ENCODE peak calls at places on chromosomes 16 and 17, in six cellular contexts. One of them, this sample, is unnamed.

GRCh38 chr16:27642753-27643152 is 92.8 kb downstream of the KATNIP start:
- DNase-seq in fibroblast of lung: peak; percentile 52
- DNase-seq in left lung: no peak
- DNase-seq in esophagus squamous epithelium: no peak
- DNase-seq in tibial artery: no peak
- DNase-seq in mucosa of descending colon: no peak
- DNase-seq in this sample: peak; percentile 17

GRCh38 chr16:81551821-81552304 is 107.3 kb downstream of the CMIP start:
- DNase-seq in esophagus squamous epithelium: no peak
- DNase-seq in fibroblast of lung: peak; percentile 37
- DNase-seq in left lung: no peak
- DNase-seq in tibial artery: no peak
- DNase-seq in mucosa of descending colon: no peak
- DNase-seq in this sample: no peak

GRCh38 chr17:50903604-50904521 is 37.7 kb upstream of the TOB1 start:
- DNase-seq in tibial artery: no peak
- DNase-seq in fibroblast of lung: peak; percentile 86
- DNase-seq in left lung: no peak
- DNase-seq in mucosa of descending colon: no peak
- DNase-seq in esophagus squamous epithelium: no peak
- DNase-seq in this sample: no peak

GRCh38 chr16:84561291-84561690 is 56.6 kb downstream of the COTL1 start:
- DNase-seq in tibial artery: no peak
- DNase-seq in fibroblast of lung: no peak
- DNase-seq in mucosa of descending colon: no peak
- DNase-seq in esophagus squamous epithelium: no peak
- DNase-seq in left lung: no peak
- DNase-seq in this sample: no peak

GRCh38 chr16:19898924-19899604 is 14.4 kb upstream of the GPRC5B start:
- DNase-seq in left lung: no peak
- DNase-seq in fibroblast of lung: peak; percentile 54
- DNase-seq in tibial artery: peak; percentile 53
- DNase-seq in esophagus squamous epithelium: no peak
- DNase-seq in mucosa of descending colon: peak; percentile 74
- DNase-seq in this sample: peak; percentile 70

GRCh38 chr16:29790949-29791844 is 646 bp downstream of the KIF22 start:
- DNase-seq in fibroblast of lung: no peak
- DNase-seq in mucosa of descending colon: no peak
- DNase-seq in esophagus squamous epithelium: no peak
- DNase-seq in tibial artery: no peak
- DNase-seq in left lung: no peak
- DNase-seq in this sample: no peak

GRCh38 chr16:89922884-89923639 is at the start of gene TUBB3:
- DNase-seq in left lung: peak; percentile 81
- DNase-seq in esophagus squamous epithelium: no peak
- DNase-seq in fibroblast of lung: peak; percentile 81
- DNase-seq in tibial artery: no peak
- DNase-seq in mucosa of descending colon: peak; percentile 69
- DNase-seq in this sample: peak; percentile 90

GRCh38 chr16:74898667-74899066 is 86.3 kb downstream of the WDR59 start:
- DNase-seq in tibial artery: no peak
- DNase-seq in mucosa of descending colon: no peak
- DNase-seq in esophagus squamous epithelium: no peak
- DNase-seq in left lung: no peak
- DNase-seq in fibroblast of lung: no peak
- DNase-seq in this sample: no peak

GRCh38 chr17:61406543-61406845 is 6.9 kb downstream of the TBX2 start:
- DNase-seq in fibroblast of lung: no peak
- DNase-seq in mucosa of descending colon: no peak
- DNase-seq in left lung: no peak
- DNase-seq in esophagus squamous epithelium: no peak
- DNase-seq in tibial artery: no peak
- DNase-seq in this sample: no peak

GRCh38 chr17:77445908-77446535 is 305.3 kb downstream of the SEC14L1 start:
- DNase-seq in tibial artery: no peak
- DNase-seq in esophagus squamous epithelium: no peak
- DNase-seq in mucosa of descending colon: peak; percentile 78
- DNase-seq in left lung: peak; percentile 70
- DNase-seq in fibroblast of lung: no peak
- DNase-seq in this sample: no peak

GRCh38 chr17:82107341-82107860 is 9.4 kb upstream of the FASN start:
- DNase-seq in mucosa of descending colon: no peak
- DNase-seq in esophagus squamous epithelium: no peak
- DNase-seq in left lung: no peak
- DNase-seq in fibroblast of lung: no peak
- DNase-seq in tibial artery: no peak
- DNase-seq in this sample: peak; percentile 42

GRCh38 chr17:7742729-7743128 is 25.2 kb downstream of the DNAH2 start:
- DNase-seq in tibial artery: no peak
- DNase-seq in esophagus squamous epithelium: no peak
- DNase-seq in left lung: no peak
- DNase-seq in mucosa of descending colon: no peak
- DNase-seq in fibroblast of lung: no peak
- DNase-seq in this sample: no peak

GRCh38 chr17:78817123-78817522 is 23.5 kb downstream of the USP36 start:
- DNase-seq in esophagus squamous epithelium: no peak
- DNase-seq in tibial artery: no peak
- DNase-seq in fibroblast of lung: no peak
- DNase-seq in left lung: no peak
- DNase-seq in mucosa of descending colon: peak; percentile 25
- DNase-seq in this sample: no peak

GRCh38 chr16:27795992-27796614 is 246.2 kb downstream of the KATNIP start:
- DNase-seq in fibroblast of lung: peak; percentile 40
- DNase-seq in tibial artery: no peak
- DNase-seq in left lung: peak; percentile 43
- DNase-seq in mucosa of descending colon: peak; percentile 78
- DNase-seq in esophagus squamous epithelium: no peak
- DNase-seq in this sample: peak; percentile 70

GRCh38 chr16:85969159-85969558 is 70.2 kb downstream of the IRF8 start:
- DNase-seq in tibial artery: no peak
- DNase-seq in esophagus squamous epithelium: no peak
- DNase-seq in mucosa of descending colon: no peak
- DNase-seq in fibroblast of lung: no peak
- DNase-seq in left lung: no peak
- DNase-seq in this sample: no peak

DNA sequence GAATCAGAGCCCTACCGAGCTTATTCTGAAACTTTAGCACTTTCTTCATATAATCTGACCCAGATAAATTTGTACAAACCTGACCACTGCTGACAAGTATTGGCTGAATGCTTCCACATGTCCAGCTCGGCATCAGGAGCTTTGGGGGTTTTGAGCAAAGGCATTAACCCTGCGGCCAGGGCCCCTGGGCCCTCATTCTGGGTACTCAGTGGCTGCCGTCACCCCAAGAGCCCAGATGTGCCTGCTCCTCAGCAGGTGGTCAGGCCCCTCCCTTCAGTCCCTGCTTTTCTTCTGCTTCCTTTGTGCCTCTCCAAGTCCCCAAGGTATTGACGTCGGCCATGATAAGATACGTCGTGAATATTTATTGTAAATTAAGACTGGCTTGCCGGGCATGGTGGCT is 47.3 kb upstream of the CHMP6 start:
- DNase-seq in tibial artery: peak; percentile 9
- DNase-seq in esophagus squamous epithelium: no peak
- DNase-seq in left lung: no peak
- DNase-seq in mucosa of descending colon: no peak
- DNase-seq in fibroblast of lung: no peak
- DNase-seq in this sample: no peak
- H3K4me1 ChIP-seq in tibial artery: peaks cover 41% of the 10 kb centered on the region
- H3K4me1 ChIP-seq in esophagus squamous epithelium: no peaks in the 10 kb centered on the region
- H3K4me1 ChIP-seq in left lung: peaks cover 6% of the 10 kb centered on the region
- H3K4me1 ChIP-seq in mucosa of descending colon: peaks cover 6% of the 10 kb centered on the region
- H3K4me1 ChIP-seq in fibroblast of lung: peaks cover 8% of the 10 kb centered on the region
- H3K4me1 ChIP-seq in this sample: no peaks in the 10 kb centered on the region

DNA sequence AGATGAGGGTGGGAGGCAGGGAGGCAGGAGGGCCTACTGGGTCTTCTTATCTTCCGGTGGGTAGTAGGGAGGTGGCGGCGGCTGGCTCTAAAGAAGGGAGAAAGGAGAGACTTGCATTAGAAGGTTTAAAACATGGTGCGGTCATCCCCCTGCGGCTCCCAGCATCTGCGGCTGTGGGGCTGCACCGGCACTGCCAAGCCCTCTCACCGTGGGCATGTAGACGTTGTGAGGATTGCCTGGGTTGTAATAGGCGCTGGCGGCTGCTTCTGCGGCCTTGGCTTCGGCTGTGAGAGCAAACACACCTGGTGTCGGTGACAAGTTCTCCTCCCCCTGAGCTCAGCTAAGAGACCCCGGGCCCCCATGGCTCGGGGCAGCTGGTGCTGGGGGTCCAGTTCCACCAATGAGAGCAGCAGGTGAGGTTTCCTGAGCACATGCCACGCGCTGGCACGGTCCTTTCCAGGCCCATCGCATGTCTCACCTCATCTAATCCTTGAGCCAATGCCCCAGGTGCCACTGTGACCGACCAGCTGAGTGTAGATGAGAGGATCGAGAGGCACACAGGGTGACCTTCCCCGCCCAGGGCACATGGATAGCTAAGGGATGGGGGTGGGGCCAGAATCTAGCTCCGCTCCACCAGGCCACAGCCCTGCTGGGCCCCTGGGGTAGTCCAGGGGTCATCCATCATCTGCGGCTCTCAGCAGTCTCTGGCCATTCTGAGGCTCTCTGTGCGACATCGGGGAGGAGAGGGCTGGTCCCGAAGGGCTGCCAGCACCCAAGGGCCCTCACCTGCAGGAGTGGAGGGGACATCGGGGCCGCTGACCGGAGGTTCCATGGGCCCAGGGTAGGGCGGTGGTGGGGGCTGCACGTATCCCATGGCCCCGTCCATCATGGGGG is 2.7 kb upstream of the UNC13D start:
- DNase-seq in tibial artery: no peak
- DNase-seq in fibroblast of lung: no peak
- DNase-seq in left lung: no peak
- DNase-seq in esophagus squamous epithelium: no peak
- DNase-seq in mucosa of descending colon: no peak
- DNase-seq in this sample: no peak
- H3K9me3 ChIP-seq in tibial artery: no peaks in the 10 kb centered on the region
- H3K9me3 ChIP-seq in fibroblast of lung: no peaks in the 10 kb centered on the region
- H3K9me3 ChIP-seq in left lung: no peaks in the 10 kb centered on the region
- H3K9me3 ChIP-seq in esophagus squamous epithelium: no peaks in the 10 kb centered on the region
- H3K9me3 ChIP-seq in mucosa of descending colon: no peaks in the 10 kb centered on the region
- H3K9me3 ChIP-seq in this sample: no peaks in the 10 kb centered on the region

GRCh38 chr17:33932996-33933395 is 322.1 kb upstream of the CCL2 start:
- DNase-seq in left lung: no peak
- DNase-seq in fibroblast of lung: no peak
- DNase-seq in mucosa of descending colon: no peak
- DNase-seq in esophagus squamous epithelium: no peak
- DNase-seq in tibial artery: no peak
- DNase-seq in this sample: no peak

GRCh38 chr17:33924105-33924504 is 331.0 kb upstream of the CCL2 start:
- DNase-seq in fibroblast of lung: no peak
- DNase-seq in mucosa of descending colon: no peak
- DNase-seq in tibial artery: no peak
- DNase-seq in left lung: no peak
- DNase-seq in esophagus squamous epithelium: no peak
- DNase-seq in this sample: no peak

GRCh38 chr17:33925650-33926049 is 329.4 kb upstream of the CCL2 start:
- DNase-seq in mucosa of descending colon: no peak
- DNase-seq in esophagus squamous epithelium: no peak
- DNase-seq in tibial artery: no peak
- DNase-seq in left lung: no peak
- DNase-seq in fibroblast of lung: no peak
- DNase-seq in this sample: no peak

GRCh38 chr17:33927732-33928133 is 327.4 kb upstream of the CCL2 start:
- DNase-seq in tibial artery: no peak
- DNase-seq in esophagus squamous epithelium: no peak
- DNase-seq in mucosa of descending colon: peak; percentile 2
- DNase-seq in fibroblast of lung: peak; percentile 5
- DNase-seq in left lung: no peak
- DNase-seq in this sample: no peak

GRCh38 chr17:33929181-33929724 is 325.8 kb upstream of the CCL2 start:
- DNase-seq in mucosa of descending colon: no peak
- DNase-seq in tibial artery: no peak
- DNase-seq in esophagus squamous epithelium: no peak
- DNase-seq in fibroblast of lung: no peak
- DNase-seq in left lung: no peak
- DNase-seq in this sample: no peak
- TF ChIP-seq CTCF in mucosa of descending colon: no peak
- TF ChIP-seq CTCF in tibial artery: no peak
- TF ChIP-seq CTCF in esophagus squamous epithelium: no peak
- TF ChIP-seq CTCF in fibroblast of lung: no peak
- TF ChIP-seq CTCF in left lung: no peak
- TF ChIP-seq CTCF in this sample: no peak

DNA sequence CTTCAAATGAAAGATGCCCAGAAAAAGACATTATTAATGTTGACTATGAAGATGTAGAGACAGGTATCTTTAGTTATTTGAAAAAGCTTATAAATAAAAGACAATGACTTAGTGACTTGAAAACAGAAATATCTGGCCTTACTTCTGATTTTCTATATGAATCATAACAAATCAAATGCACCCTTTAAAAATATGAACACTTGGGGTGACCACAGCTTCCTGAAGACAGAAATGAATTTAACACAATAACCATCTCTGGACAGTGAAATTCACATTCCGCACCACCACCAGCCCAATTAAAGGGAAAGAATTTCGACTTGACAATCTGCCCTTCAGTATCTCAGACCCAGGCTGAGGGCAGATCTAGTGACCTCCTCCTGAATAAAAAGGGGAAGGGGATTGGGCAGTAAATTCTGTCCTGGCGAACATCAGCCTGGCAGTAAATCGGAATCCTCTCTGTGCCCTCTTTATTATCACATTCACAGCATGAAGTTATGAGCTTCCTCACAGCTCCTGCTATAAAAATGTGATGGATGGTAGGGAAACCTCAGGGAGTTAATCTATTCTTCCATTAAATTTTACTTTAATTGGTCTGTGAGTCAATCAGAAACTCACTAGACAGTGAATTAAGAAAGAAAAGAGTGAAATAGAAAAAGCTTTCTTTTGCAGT is 131.5 kb downstream of the SNX11 start:
- DNase-seq in esophagus squamous epithelium: no peak
- DNase-seq in left lung: no peak
- DNase-seq in fibroblast of lung: no peak
- DNase-seq in mucosa of descending colon: no peak
- DNase-seq in tibial artery: no peak
- DNase-seq in this sample: no peak
- H3K4me1 ChIP-seq in esophagus squamous epithelium: no peaks in the 10 kb centered on the region
- H3K4me1 ChIP-seq in left lung: peaks cover 12% of the 10 kb centered on the region
- H3K4me1 ChIP-seq in fibroblast of lung: peaks cover 14% of the 10 kb centered on the region
- H3K4me1 ChIP-seq in mucosa of descending colon: peaks cover 8% of the 10 kb centered on the region
- H3K4me1 ChIP-seq in tibial artery: peaks cover 18% of the 10 kb centered on the region
- H3K4me1 ChIP-seq in this sample: peaks cover 44% of the 10 kb centered on the region

GRCh38 chr16:69111216-69111615 is 5.8 kb downstream of the HAS3 start:
- DNase-seq in mucosa of descending colon: no peak
- DNase-seq in fibroblast of lung: no peak
- DNase-seq in esophagus squamous epithelium: no peak
- DNase-seq in tibial artery: no peak
- DNase-seq in left lung: peak; percentile 18
- DNase-seq in this sample: no peak

GRCh38 chr16:69113216-69113615 is 7.8 kb downstream of the HAS3 start:
- DNase-seq in left lung: peak; percentile 18
- DNase-seq in mucosa of descending colon: no peak
- DNase-seq in esophagus squamous epithelium: no peak
- DNase-seq in tibial artery: no peak
- DNase-seq in fibroblast of lung: no peak
- DNase-seq in this sample: no peak

GRCh38 chr16:69114346-69114975 is 9.0 kb downstream of the HAS3 start:
- DNase-seq in left lung: peak; percentile 26
- DNase-seq in mucosa of descending colon: no peak
- DNase-seq in esophagus squamous epithelium: no peak
- DNase-seq in tibial artery: no peak
- DNase-seq in fibroblast of lung: no peak
- DNase-seq in this sample: no peak

GRCh38 chr16:69111831-69112230 is 6.4 kb downstream of the HAS3 start:
- DNase-seq in tibial artery: no peak
- DNase-seq in left lung: peak; percentile 14
- DNase-seq in fibroblast of lung: no peak
- DNase-seq in esophagus squamous epithelium: no peak
- DNase-seq in mucosa of descending colon: no peak
- DNase-seq in this sample: no peak

GRCh38 chr16:69112285-69113129 is 7.1 kb downstream of the HAS3 start:
- DNase-seq in tibial artery: no peak
- DNase-seq in mucosa of descending colon: peak; percentile 75
- DNase-seq in esophagus squamous epithelium: no peak
- DNase-seq in left lung: peak; percentile 61
- DNase-seq in fibroblast of lung: peak; percentile 38
- DNase-seq in this sample: peak; percentile 85
- H3K9me3 ChIP-seq in tibial artery: no peaks in the 10 kb centered on the region
- H3K9me3 ChIP-seq in mucosa of descending colon: no peaks in the 10 kb centered on the region
- H3K9me3 ChIP-seq in esophagus squamous epithelium: no peaks in the 10 kb centered on the region
- H3K9me3 ChIP-seq in left lung: no peaks in the 10 kb centered on the region
- H3K9me3 ChIP-seq in fibroblast of lung: no peaks in the 10 kb centered on the region
- H3K9me3 ChIP-seq in this sample: no peaks in the 10 kb centered on the region